ENCODE peak calls at places on chromosomes 3 and 15, in ten cellular contexts. K is Jurkat, Clone E6-1; G is HTR-8/SVneo; R is Daoy; A is EL; T is H4; Q is cardiac fibroblast; W is anterior cingulate cortex; Z is AG04450; F is WTC11. C is an unnamed sample.
A peak's percentile ranks its signal among the peaks of the same experiment; 100 is the strongest.

GRCh38 chr3:141147657-141148056 is 84.0 kb upstream of the PXYLP1 start:
- DNase-seq in W (no peak), F (no peak), Q (no peak), K (no peak), Z (no peak), T (no peak), R (peak; percentile 31), A (no peak), G (no peak), C (peak; percentile 78)

GRCh38 chr3:197027151-197027895 is 2.3 kb downstream of the MELTF start:
- DNase-seq in K (no peak), W (no peak), R (peak; percentile 62), Q (no peak), G (no peak), F (no peak), A (no peak), T (no peak), Z (no peak), C (no peak)

GRCh38 chr15:77959094-77959879 is 118.2 kb downstream of the TBC1D2B start:
- DNase-seq in K (peak; percentile 37), W (peak; percentile 38), A (peak; percentile 71), T (peak; percentile 60), Z (peak; percentile 20), F (peak; percentile 95), Q (peak; percentile 71), G (peak; percentile 78), R (peak; percentile 77), C (peak; percentile 77)

GRCh38 chr3:114452176-114452744 is 158.4 kb downstream of the TIGIT start:
- DNase-seq in Z (no peak), T (peak; percentile 10), W (no peak), Q (no peak), R (no peak), A (no peak), K (no peak), G (no peak), F (no peak), C (no peak)

GRCh38 chr3:47475029-47475569 is 642 bp downstream of the SCAP start:
- DNase-seq in K (no peak), A (no peak), W (no peak), F (no peak), Z (no peak), Q (no peak), G (no peak), T (no peak), R (no peak), C (no peak)

GRCh38 chr3:181935915-181936314 is 224.2 kb downstream of the SOX2 start:
- DNase-seq in T (no peak), W (no peak), A (no peak), G (no peak), F (no peak), R (no peak), Q (no peak), K (no peak), Z (no peak), C (no peak)

GRCh38 chr15:45544266-45545023 is 21.9 kb upstream of the SLC30A4 start:
- DNase-seq in Z (no peak), K (no peak), Q (no peak), T (no peak), F (no peak), A (no peak), R (no peak), G (no peak), W (no peak), C (no peak)

GRCh38 chr3:128557531-128558280 is 64.7 kb upstream of the GATA2 start:
- DNase-seq in T (no peak), Q (no peak), A (no peak), W (no peak), F (no peak), G (no peak), K (no peak), R (no peak), Z (no peak), C (no peak)

GRCh38 chr15:58369261-58369699 is 62.5 kb upstream of the LIPC start:
- DNase-seq in G (no peak), K (peak; percentile 28), R (peak; percentile 83), F (no peak), Q (peak; percentile 52), W (no peak), T (peak; percentile 57), Z (no peak), A (peak; percentile 6), C (no peak)

GRCh38 chr3:7512048-7512447 is 651.1 kb downstream of the GRM7 start:
- DNase-seq in Z (no peak), R (no peak), Q (no peak), G (no peak), F (no peak), T (no peak), K (no peak), A (no peak), W (no peak), C (no peak)

GRCh38 chr15:40891810-40892448 is 2.3 kb upstream of the VPS18 start:
- DNase-seq in Z (no peak), Q (peak; percentile 67), K (no peak), R (peak; percentile 39), W (peak; percentile 7), T (no peak), A (peak; percentile 53), F (peak; percentile 61), G (peak; percentile 43), C (peak; percentile 86)

GRCh38 chr3:59709702-59710555 is 660.1 kb upstream of the CFAP20DC start:
- DNase-seq in F (no peak), T (peak; percentile 2), R (no peak), Q (no peak), G (no peak), W (peak; percentile 16), A (no peak), Z (no peak), K (peak; percentile 83), C (no peak)

GRCh38 chr3:136249593-136250225 is 431 bp upstream of the PCCB start:
- DNase-seq in Q (no peak), F (no peak), T (no peak), A (no peak), R (no peak), K (no peak), Z (no peak), W (no peak), G (no peak), C (peak; percentile 30)

GRCh38 chr3:156207802-156208685 is 87.7 kb downstream of the KCNAB1 start:
- DNase-seq in F (no peak), Q (peak; percentile 64), W (no peak), K (no peak), Z (peak; percentile 32), R (peak; percentile 19), A (peak; percentile 78), G (no peak), T (no peak), C (no peak)

GRCh38 chr15:91694829-91695205 is 158.7 kb upstream of the SLCO3A1 start:
- DNase-seq in K (no peak), Z (peak; percentile 15), A (peak; percentile 27), W (no peak), T (peak; percentile 46), Q (peak; percentile 69), R (peak; percentile 63), F (no peak), G (no peak), C (peak; percentile 78)

GRCh38 chr3:150742141-150742523 is 20.8 kb downstream of the SIAH2 start:
- DNase-seq in A (no peak), W (no peak), G (no peak), F (no peak), R (no peak), Q (no peak), K (no peak), T (no peak), Z (no peak), C (no peak)

GRCh38 chr3:186722457-186722856 is 5.3 kb downstream of the KNG1 start:
- DNase-seq in T (no peak), Q (peak; percentile 21), Z (no peak), F (peak; percentile 32), W (no peak), A (peak; percentile 15), R (peak; percentile 22), K (no peak), G (peak; percentile 10), C (peak; percentile 16)

GRCh38 chr3:15102256-15102655 is 3.3 kb upstream of the RBSN start:
- DNase-seq in G (no peak), K (no peak), A (no peak), F (no peak), Z (no peak), R (no peak), W (peak; percentile 48), T (peak; percentile 43), Q (peak; percentile 5), C (peak; percentile 89)

GRCh38 chr15:88023956-88024355 is 232.6 kb downstream of the NTRK3 start:
- DNase-seq in W (no peak), Q (no peak), F (no peak), K (no peak), G (no peak), A (no peak), T (no peak), R (no peak), Z (no peak), C (no peak)

GRCh38 chr3:58668247-58668646 is 1.7 kb upstream of the FAM3D start:
- DNase-seq in T (no peak), K (no peak), Q (no peak), W (no peak), A (no peak), G (no peak), F (no peak), R (no peak), Z (no peak), C (no peak)

GRCh38 chr15:74784426-74784825 is 2.5 kb downstream of the CSK start:
- DNase-seq in W (no peak), K (no peak), Z (no peak), T (no peak), G (no peak), Q (no peak), R (no peak), F (no peak), A (no peak), C (no peak)

GRCh38 chr15:92869977-92870644 is 30.0 kb upstream of the CHD2 start:
- DNase-seq in G (no peak), Q (no peak), F (no peak), W (no peak), A (peak; percentile 31), R (no peak), K (no peak), T (peak; percentile 8), Z (no peak), C (peak; percentile 39)

GRCh38 chr15:100372695-100373036 is 30.9 kb upstream of the ADAMTS17 start:
- DNase-seq in Z (no peak), F (no peak), R (no peak), T (no peak), A (no peak), G (no peak), Q (no peak), K (no peak), W (no peak), C (no peak)

GRCh38 chr3:136173939-136174338 is 22.2 kb downstream of the MSL2 start:
- DNase-seq in K (no peak), Q (no peak), Z (no peak), G (no peak), A (no peak), T (no peak), F (no peak), W (no peak), R (no peak), C (no peak)

GRCh38 chr3:144552642-144553041 is 581.0 kb downstream of the DIPK2A start:
- DNase-seq in T (no peak), Z (no peak), A (no peak), G (no peak), F (no peak), K (no peak), R (no peak), Q (no peak), W (no peak), C (no peak)

C was measured in MCF 10A.